ENCODE peak calls at places on chromosomes 1 and 21, in six cellular contexts. Y is cardiac muscle cell; Z is caudate nucleus; C is NCI-H1092 treated with DMSO at 0.1 percent for 48 hours; G is stimulated activated CD8-positive, alpha-beta memory T cell treated with anti-CD3 and anti-CD28 coated beads, Interleukin-2, amount 100 ng/mL, for 48 hours; Q is ecto neural progenitor cell. R is an unnamed sample.
A peak's percentile ranks its signal among the peaks of the same experiment; 100 is the strongest.

GRCh38 chr1:181143081-181143859 is 54.8 kb downstream of the IER5 start:
- DNase-seq in Z (no peak), Q (no peak), Y (no peak), C (no peak), G (no peak), R (no peak)

GRCh38 chr1:41482001-41482765 is 2.3 kb downstream of the EDN2 start:
- DNase-seq in C (peak; percentile 44), Z (no peak), Y (no peak), Q (no peak), G (no peak), R (no peak)

GRCh38 chr1:178232949-178233348 is 139.0 kb downstream of the RASAL2 start:
- DNase-seq in Y (peak; percentile 36), G (no peak), Z (no peak), C (no peak), Q (no peak), R (no peak)

GRCh38 chr1:212536586-212536985 is 72.0 kb upstream of the ATF3 start:
- DNase-seq in Y (no peak), G (no peak), Z (no peak), Q (no peak), C (no peak), R (no peak)

GRCh38 chr1:201421041-201421440 is 489 bp downstream of the TNNI1 start:
- DNase-seq in Y (no peak), Q (no peak), C (no peak), G (no peak), Z (no peak), R (peak; percentile 2)

GRCh38 chr1:30718636-30719405 is 4.6 kb downstream of the MATN1 start:
- DNase-seq in C (peak; percentile 84), G (peak; percentile 73), Y (peak; percentile 74), Q (peak; percentile 94), Z (peak; percentile 84), R (peak; percentile 82)

GRCh38 chr1:190154744-190155143 is 322.9 kb downstream of the BRINP3 start:
- DNase-seq in G (no peak), Z (no peak), C (no peak), Q (no peak), Y (no peak), R (no peak)

GRCh38 chr1:44300882-44301281 is 54.2 kb downstream of the ERI3 start:
- DNase-seq in Y (no peak), Q (no peak), C (no peak), Z (no peak), G (no peak), R (no peak)

GRCh38 chr1:76106251-76106650 is 31.7 kb downstream of the ST6GALNAC3 start:
- DNase-seq in Q (no peak), C (no peak), G (no peak), Z (no peak), Y (no peak), R (no peak)

GRCh38 chr1:93567255-93567918 is 114.2 kb downstream of the BCAR3 start:
- DNase-seq in Q (no peak), Y (peak; percentile 97), Z (no peak), C (no peak), G (no peak), R (no peak)

GRCh38 chr1:3864884-3865283 is 7.6 kb downstream of the DFFB start:
- DNase-seq in G (no peak), Z (no peak), Q (no peak), C (no peak), Y (no peak), R (no peak)

GRCh38 chr1:39952359-39953110 is 2.4 kb upstream of the MFSD2A start:
- DNase-seq in Z (peak; percentile 73), C (no peak), Q (no peak), G (no peak), Y (peak; percentile 86), R (peak; percentile 69)

GRCh38 chr1:155643230-155643629 is 33.2 kb downstream of the MSTO1 start:
- DNase-seq in Y (no peak), C (no peak), G (no peak), Z (no peak), Q (no peak), R (no peak)

GRCh38 chr1:204692852-204693356 is 7.4 kb upstream of the LRRN2 start:
- DNase-seq in Q (peak; percentile 56), G (no peak), C (no peak), Z (no peak), Y (no peak), R (no peak)

GRCh38 chr21:27359141-27359540 is 392.3 kb upstream of the ADAMTS5 start:
- DNase-seq in Q (no peak), Z (no peak), C (no peak), Y (no peak), G (no peak), R (no peak)

GRCh38 chr1:104197516-104197915 is 447.8 kb downstream of the AMY1C start:
- DNase-seq in C (no peak), Z (no peak), Y (no peak), Q (no peak), G (no peak), R (no peak)